ENCODE peak calls at places on chromosome 18, in seven cellular contexts. One of them, this sample, is unnamed.

GRCh38 chr18:70024088-70024487 is 76.4 kb upstream of the CD226 start:
- DNase-seq in OCI-LY7: no peak
- DNase-seq in SIG-M5: no peak
- DNase-seq in GM12865: no peak
- DNase-seq in Caco-2: no peak
- DNase-seq in HFFc6: no peak
- DNase-seq in stimulated activated CD4-positive, alpha-beta T cell treated with anti-CD3 and anti-CD28 coated beads, Interleukin-1b, Interleukin-23, amount 100 ng/mL, for 24 hours: no peak
- DNase-seq in this sample: no peak

GRCh38 chr18:74972354-74972753 is 236.6 kb downstream of the PTGR3 start:
- DNase-seq in OCI-LY7: no peak
- DNase-seq in SIG-M5: no peak
- DNase-seq in GM12865: no peak
- DNase-seq in Caco-2: no peak
- DNase-seq in HFFc6: no peak
- DNase-seq in stimulated activated CD4-positive, alpha-beta T cell treated with anti-CD3 and anti-CD28 coated beads, Interleukin-1b, Interleukin-23, amount 100 ng/mL, for 24 hours: no peak
- DNase-seq in this sample: no peak

GRCh38 chr18:79399275-79400081 is 3.7 kb downstream of the NFATC1 start:
- DNase-seq in OCI-LY7: peak
- DNase-seq in SIG-M5: no peak
- DNase-seq in GM12865: peak
- DNase-seq in Caco-2: no peak
- DNase-seq in HFFc6: no peak
- DNase-seq in stimulated activated CD4-positive, alpha-beta T cell treated with anti-CD3 and anti-CD28 coated beads, Interleukin-1b, Interleukin-23, amount 100 ng/mL, for 24 hours: no peak
- DNase-seq in this sample: no peak

GRCh38 chr18:63322246-63322645 is 2.7 kb upstream of the BCL2 start:
- DNase-seq in OCI-LY7: no peak
- DNase-seq in SIG-M5: peak
- DNase-seq in GM12865: no peak
- DNase-seq in Caco-2: no peak
- DNase-seq in HFFc6: no peak
- DNase-seq in stimulated activated CD4-positive, alpha-beta T cell treated with anti-CD3 and anti-CD28 coated beads, Interleukin-1b, Interleukin-23, amount 100 ng/mL, for 24 hours: no peak
- DNase-seq in this sample: no peak

GRCh38 chr18:23183356-23184150 is 48.3 kb downstream of the CABLES1 start:
- DNase-seq in OCI-LY7: no peak
- DNase-seq in SIG-M5: no peak
- DNase-seq in GM12865: no peak
- DNase-seq in Caco-2: no peak
- DNase-seq in HFFc6: peak
- DNase-seq in stimulated activated CD4-positive, alpha-beta T cell treated with anti-CD3 and anti-CD28 coated beads, Interleukin-1b, Interleukin-23, amount 100 ng/mL, for 24 hours: no peak
- DNase-seq in this sample: no peak

GRCh38 chr18:57976230-57976773 is 67.7 kb upstream of the NEDD4L start:
- DNase-seq in OCI-LY7: no peak
- DNase-seq in SIG-M5: no peak
- DNase-seq in GM12865: no peak
- DNase-seq in Caco-2: no peak
- DNase-seq in HFFc6: no peak
- DNase-seq in stimulated activated CD4-positive, alpha-beta T cell treated with anti-CD3 and anti-CD28 coated beads, Interleukin-1b, Interleukin-23, amount 100 ng/mL, for 24 hours: no peak
- DNase-seq in this sample: no peak

GRCh38 chr18:2147866-2148265 is 423.4 kb downstream of the METTL4 start:
- DNase-seq in OCI-LY7: no peak
- DNase-seq in SIG-M5: no peak
- DNase-seq in GM12865: no peak
- DNase-seq in Caco-2: no peak
- DNase-seq in HFFc6: no peak
- DNase-seq in stimulated activated CD4-positive, alpha-beta T cell treated with anti-CD3 and anti-CD28 coated beads, Interleukin-1b, Interleukin-23, amount 100 ng/mL, for 24 hours: no peak
- DNase-seq in this sample: no peak

GRCh38 chr18:53843113-53843512 is 381.4 kb downstream of the MBD2 start:
- DNase-seq in OCI-LY7: no peak
- DNase-seq in SIG-M5: no peak
- DNase-seq in GM12865: no peak
- DNase-seq in Caco-2: no peak
- DNase-seq in HFFc6: no peak
- DNase-seq in stimulated activated CD4-positive, alpha-beta T cell treated with anti-CD3 and anti-CD28 coated beads, Interleukin-1b, Interleukin-23, amount 100 ng/mL, for 24 hours: no peak
- DNase-seq in this sample: no peak

GRCh38 chr18:70931942-70932814 is 643.3 kb downstream of the SOCS6 start:
- DNase-seq in OCI-LY7: peak
- DNase-seq in SIG-M5: no peak
- DNase-seq in GM12865: peak
- DNase-seq in Caco-2: no peak
- DNase-seq in HFFc6: peak
- DNase-seq in stimulated activated CD4-positive, alpha-beta T cell treated with anti-CD3 and anti-CD28 coated beads, Interleukin-1b, Interleukin-23, amount 100 ng/mL, for 24 hours: no peak
- DNase-seq in this sample: peak

GRCh38 chr18:65988972-65989371 is 238.2 kb downstream of the CDH7 start:
- DNase-seq in OCI-LY7: no peak
- DNase-seq in SIG-M5: no peak
- DNase-seq in GM12865: no peak
- DNase-seq in Caco-2: no peak
- DNase-seq in HFFc6: no peak
- DNase-seq in stimulated activated CD4-positive, alpha-beta T cell treated with anti-CD3 and anti-CD28 coated beads, Interleukin-1b, Interleukin-23, amount 100 ng/mL, for 24 hours: no peak
- DNase-seq in this sample: no peak

GRCh38 chr18:58970943-58971799 is 106.5 kb downstream of the ZNF532 start:
- DNase-seq in OCI-LY7: no peak
- DNase-seq in SIG-M5: no peak
- DNase-seq in GM12865: peak
- DNase-seq in Caco-2: no peak
- DNase-seq in HFFc6: no peak
- DNase-seq in stimulated activated CD4-positive, alpha-beta T cell treated with anti-CD3 and anti-CD28 coated beads, Interleukin-1b, Interleukin-23, amount 100 ng/mL, for 24 hours: no peak
- DNase-seq in this sample: no peak

GRCh38 chr18:59556265-59556664 is 141.0 kb downstream of the CCBE1 start:
- DNase-seq in OCI-LY7: no peak
- DNase-seq in SIG-M5: no peak
- DNase-seq in GM12865: no peak
- DNase-seq in Caco-2: no peak
- DNase-seq in HFFc6: peak
- DNase-seq in stimulated activated CD4-positive, alpha-beta T cell treated with anti-CD3 and anti-CD28 coated beads, Interleukin-1b, Interleukin-23, amount 100 ng/mL, for 24 hours: no peak
- DNase-seq in this sample: no peak

GRCh38 chr18:69495841-69496533 is 95.3 kb downstream of the DOK6 start:
- DNase-seq in OCI-LY7: no peak
- DNase-seq in SIG-M5: no peak
- DNase-seq in GM12865: no peak
- DNase-seq in Caco-2: no peak
- DNase-seq in HFFc6: no peak
- DNase-seq in stimulated activated CD4-positive, alpha-beta T cell treated with anti-CD3 and anti-CD28 coated beads, Interleukin-1b, Interleukin-23, amount 100 ng/mL, for 24 hours: no peak
- DNase-seq in this sample: no peak

GRCh38 chr18:75128911-75129716 is 79.8 kb downstream of the PTGR3 start:
- DNase-seq in OCI-LY7: no peak
- DNase-seq in SIG-M5: no peak
- DNase-seq in GM12865: no peak
- DNase-seq in Caco-2: no peak
- DNase-seq in HFFc6: no peak
- DNase-seq in stimulated activated CD4-positive, alpha-beta T cell treated with anti-CD3 and anti-CD28 coated beads, Interleukin-1b, Interleukin-23, amount 100 ng/mL, for 24 hours: no peak
- DNase-seq in this sample: no peak

GRCh38 chr18:58310517-58310916 is 266.5 kb downstream of the NEDD4L start:
- DNase-seq in OCI-LY7: no peak
- DNase-seq in SIG-M5: no peak
- DNase-seq in GM12865: no peak
- DNase-seq in Caco-2: no peak
- DNase-seq in HFFc6: no peak
- DNase-seq in stimulated activated CD4-positive, alpha-beta T cell treated with anti-CD3 and anti-CD28 coated beads, Interleukin-1b, Interleukin-23, amount 100 ng/mL, for 24 hours: no peak
- DNase-seq in this sample: peak

GRCh38 chr18:75141734-75142133 is 67.2 kb downstream of the PTGR3 start:
- DNase-seq in OCI-LY7: no peak
- DNase-seq in SIG-M5: no peak
- DNase-seq in GM12865: no peak
- DNase-seq in Caco-2: no peak
- DNase-seq in HFFc6: no peak
- DNase-seq in stimulated activated CD4-positive, alpha-beta T cell treated with anti-CD3 and anti-CD28 coated beads, Interleukin-1b, Interleukin-23, amount 100 ng/mL, for 24 hours: no peak
- DNase-seq in this sample: no peak

GRCh38 chr18:77110936-77111335 is 21.6 kb downstream of the MBP start:
- DNase-seq in OCI-LY7: no peak
- DNase-seq in SIG-M5: no peak
- DNase-seq in GM12865: no peak
- DNase-seq in Caco-2: no peak
- DNase-seq in HFFc6: no peak
- DNase-seq in stimulated activated CD4-positive, alpha-beta T cell treated with anti-CD3 and anti-CD28 coated beads, Interleukin-1b, Interleukin-23, amount 100 ng/mL, for 24 hours: no peak
- DNase-seq in this sample: no peak

GRCh38 chr18:76495435-76496199 is 575 bp upstream of the ZNF516 start:
- DNase-seq in OCI-LY7: peak
- DNase-seq in SIG-M5: no peak
- DNase-seq in GM12865: peak
- DNase-seq in Caco-2: peak
- DNase-seq in HFFc6: peak
- DNase-seq in stimulated activated CD4-positive, alpha-beta T cell treated with anti-CD3 and anti-CD28 coated beads, Interleukin-1b, Interleukin-23, amount 100 ng/mL, for 24 hours: no peak
- DNase-seq in this sample: peak

GRCh38 chr18:54222922-54223567 is 1.4 kb downstream of the MBD2 start:
- DNase-seq in OCI-LY7: peak
- DNase-seq in SIG-M5: no peak
- DNase-seq in GM12865: peak
- DNase-seq in Caco-2: peak
- DNase-seq in HFFc6: no peak
- DNase-seq in stimulated activated CD4-positive, alpha-beta T cell treated with anti-CD3 and anti-CD28 coated beads, Interleukin-1b, Interleukin-23, amount 100 ng/mL, for 24 hours: no peak
- DNase-seq in this sample: peak

GRCh38 chr18:61851940-61852451 is 40.8 kb downstream of the RNF152 start:
- DNase-seq in OCI-LY7: no peak
- DNase-seq in SIG-M5: no peak
- DNase-seq in GM12865: no peak
- DNase-seq in Caco-2: no peak
- DNase-seq in HFFc6: peak
- DNase-seq in stimulated activated CD4-positive, alpha-beta T cell treated with anti-CD3 and anti-CD28 coated beads, Interleukin-1b, Interleukin-23, amount 100 ng/mL, for 24 hours: no peak
- DNase-seq in this sample: no peak

GRCh38 chr18:27627927-27628326 is 442.8 kb upstream of the CHST9 start:
- DNase-seq in OCI-LY7: no peak
- DNase-seq in SIG-M5: no peak
- DNase-seq in GM12865: no peak
- DNase-seq in Caco-2: no peak
- DNase-seq in HFFc6: no peak
- DNase-seq in stimulated activated CD4-positive, alpha-beta T cell treated with anti-CD3 and anti-CD28 coated beads, Interleukin-1b, Interleukin-23, amount 100 ng/mL, for 24 hours: no peak
- DNase-seq in this sample: no peak

GRCh38 chr18:24544141-24544498 is 83.7 kb downstream of the HRH4 start:
- DNase-seq in OCI-LY7: peak
- DNase-seq in SIG-M5: no peak
- DNase-seq in GM12865: peak
- DNase-seq in Caco-2: peak
- DNase-seq in HFFc6: no peak
- DNase-seq in stimulated activated CD4-positive, alpha-beta T cell treated with anti-CD3 and anti-CD28 coated beads, Interleukin-1b, Interleukin-23, amount 100 ng/mL, for 24 hours: no peak
- DNase-seq in this sample: peak

GRCh38 chr18:7452331-7452730 is 114.8 kb upstream of the PTPRM start:
- DNase-seq in OCI-LY7: peak
- DNase-seq in SIG-M5: no peak
- DNase-seq in GM12865: no peak
- DNase-seq in Caco-2: peak
- DNase-seq in HFFc6: peak
- DNase-seq in stimulated activated CD4-positive, alpha-beta T cell treated with anti-CD3 and anti-CD28 coated beads, Interleukin-1b, Interleukin-23, amount 100 ng/mL, for 24 hours: no peak
- DNase-seq in this sample: peak

GRCh38 chr18:44723973-44724778 is 43.5 kb downstream of the SETBP1 start:
- DNase-seq in OCI-LY7: no peak
- DNase-seq in SIG-M5: no peak
- DNase-seq in GM12865: no peak
- DNase-seq in Caco-2: no peak
- DNase-seq in HFFc6: no peak
- DNase-seq in stimulated activated CD4-positive, alpha-beta T cell treated with anti-CD3 and anti-CD28 coated beads, Interleukin-1b, Interleukin-23, amount 100 ng/mL, for 24 hours: no peak
- DNase-seq in this sample: no peak

GRCh38 chr18:21809725-21810124 is 69.1 kb downstream of the MIB1 start:
- DNase-seq in OCI-LY7: no peak
- DNase-seq in SIG-M5: no peak
- DNase-seq in GM12865: no peak
- DNase-seq in Caco-2: no peak
- DNase-seq in HFFc6: no peak
- DNase-seq in stimulated activated CD4-positive, alpha-beta T cell treated with anti-CD3 and anti-CD28 coated beads, Interleukin-1b, Interleukin-23, amount 100 ng/mL, for 24 hours: no peak
- DNase-seq in this sample: no peak

GRCh38 chr18:8744038-8744437 is 38.7 kb downstream of the MTCL1 start:
- DNase-seq in OCI-LY7: peak
- DNase-seq in SIG-M5: no peak
- DNase-seq in GM12865: no peak
- DNase-seq in Caco-2: no peak
- DNase-seq in HFFc6: no peak
- DNase-seq in stimulated activated CD4-positive, alpha-beta T cell treated with anti-CD3 and anti-CD28 coated beads, Interleukin-1b, Interleukin-23, amount 100 ng/mL, for 24 hours: no peak
- DNase-seq in this sample: no peak

This sample was measured in kidney glomerular epithelial cell.